ENCODE peak calls at places on chromosomes 2 and 18, in six cellular contexts. O is fibroblast of lung, F is sigmoid colon, I is cardiac fibroblast, C is BJ, Q is fibroblast of mammary gland. T is an unnamed sample.

GRCh38 chr2:219544567-219544966 is 739 bp downstream of the TMEM198 start:
- DNase-seq in O (no peak), F (no peak), I (no peak), C (no peak), Q (no peak), T (no peak)

GRCh38 chr2:26767894-26768487 is 3.9 kb downstream of the SLC35F6 start:
- DNase-seq in O (no peak), F (no peak), I (no peak), C (no peak), Q (no peak), T (no peak)

GRCh38 chr2:228681426-228681825 is 499.9 kb upstream of the SPHKAP start:
- DNase-seq in O (peak), F (no peak), I (peak), C (no peak), Q (peak), T (no peak)

GRCh38 chr2:71559828-71560210 is 106.5 kb downstream of the DYSF start:
- DNase-seq in O (no peak), F (no peak), I (no peak), C (no peak), Q (no peak), T (no peak)

GRCh38 chr2:176157499-176158305 is 595 bp downstream of the HOXD3 start:
- DNase-seq in O (no peak), F (no peak), I (no peak), C (no peak), Q (no peak), T (no peak)

GRCh38 chr2:209687261-209687660 is 84.4 kb upstream of the UNC80 start:
- DNase-seq in O (no peak), F (no peak), I (no peak), C (no peak), Q (peak), T (no peak)

GRCh38 chr2:1972428-1972827 is 228.1 kb upstream of the PXDN start:
- DNase-seq in O (no peak), F (peak), I (peak), C (peak), Q (peak), T (no peak)

GRCh38 chr2:10933700-10934225 is 22.0 kb downstream of the KCNF1 start:
- DNase-seq in O (no peak), F (no peak), I (no peak), C (no peak), Q (peak), T (peak)

GRCh38 chr18:21513741-21514140 is 86.8 kb downstream of the ESCO1 start:
- DNase-seq in O (no peak), F (no peak), I (no peak), C (no peak), Q (no peak), T (no peak)

GRCh38 chr2:110713508-110714362 is 18.6 kb upstream of the ACOXL start:
- DNase-seq in O (no peak), F (no peak), I (no peak), C (no peak), Q (no peak), T (no peak)

GRCh38 chr2:134169788-134170187 is 84.1 kb upstream of the MGAT5 start:
- DNase-seq in O (no peak), F (no peak), I (no peak), C (no peak), Q (no peak), T (no peak)

GRCh38 chr18:6959110-6959509 is 158.5 kb downstream of the LAMA1 start:
- DNase-seq in O (no peak), F (no peak), I (no peak), C (no peak), Q (no peak), T (no peak)

GRCh38 chr2:20178404-20179178 is 46.3 kb downstream of the SDC1 start:
- DNase-seq in O (no peak), F (no peak), I (no peak), C (no peak), Q (no peak), T (peak)

GRCh38 chr2:85161626-85161960 is 28.4 kb downstream of the TCF7L1 start:
- DNase-seq in O (peak), F (no peak), I (no peak), C (no peak), Q (peak), T (no peak)

GRCh38 chr2:149993316-149993715 is 405.7 kb upstream of the MMADHC start:
- DNase-seq in O (no peak), F (no peak), I (no peak), C (no peak), Q (no peak), T (no peak)

GRCh38 chr2:204776781-204777559 is 231.7 kb downstream of the PARD3B start:
- DNase-seq in O (peak), F (no peak), I (peak), C (no peak), Q (peak), T (no peak)

GRCh38 chr2:172556284-172557033 is 569 bp downstream of the PDK1 start:
- DNase-seq in O (peak), F (peak), I (peak), C (no peak), Q (peak), T (no peak)

GRCh38 chr18:57649536-57650495 is 28.2 kb upstream of the NARS1 start:
- DNase-seq in O (peak), F (no peak), I (peak), C (peak), Q (peak), T (no peak)

GRCh38 chr2:73089270-73090030 is 17.9 kb upstream of the SFXN5 start:
- DNase-seq in O (peak), F (no peak), I (peak), C (peak), Q (peak), T (no peak)

GRCh38 chr2:241811209-241811951 is 2.4 kb downstream of the NEU4 start:
- DNase-seq in O (no peak), F (peak), I (no peak), C (no peak), Q (no peak), T (peak)

GRCh38 chr2:173990970-173991819 is 26.0 kb upstream of the SP3 start:
- DNase-seq in O (peak), F (peak), I (peak), C (peak), Q (peak), T (no peak)

GRCh38 chr2:184053326-184053725 is 545.0 kb upstream of the ZNF804A start:
- DNase-seq in O (no peak), F (no peak), I (no peak), C (no peak), Q (no peak), T (no peak)

GRCh38 chr2:121994238-121995206 is 239.1 kb downstream of the TSN start:
- DNase-seq in O (no peak), F (no peak), I (no peak), C (no peak), Q (no peak), T (no peak)

GRCh38 chr2:108403494-108403893 is 25.7 kb downstream of the SULT1C4 start:
- DNase-seq in O (peak), F (no peak), I (peak), C (no peak), Q (peak), T (no peak)

GRCh38 chr18:44759925-44760342 is 79.2 kb downstream of the SETBP1 start:
- DNase-seq in O (no peak), F (no peak), I (no peak), C (no peak), Q (no peak), T (no peak)

GRCh38 chr2:58918138-58918537 is 677.0 kb upstream of the FANCL start:
- DNase-seq in O (peak), F (no peak), I (no peak), C (no peak), Q (peak), T (no peak)

GRCh38 chr2:239780236-239780997 is 244.7 kb downstream of the NDUFA10 start:
- DNase-seq in O (no peak), F (peak), I (no peak), C (no peak), Q (no peak), T (peak)

GRCh38 chr2:142502402-142502801 is 371.6 kb upstream of the LRP1B start:
- DNase-seq in O (no peak), F (no peak), I (no peak), C (no peak), Q (no peak), T (no peak)

GRCh38 chr18:79257480-79257879 is 138.2 kb upstream of the NFATC1 start:
- DNase-seq in O (no peak), F (no peak), I (no peak), C (no peak), Q (no peak), T (no peak)

GRCh38 chr2:144541411-144541810 is 21.5 kb upstream of the ZEB2 start:
- DNase-seq in O (peak), F (no peak), I (no peak), C (no peak), Q (no peak), T (no peak)

DNA sequence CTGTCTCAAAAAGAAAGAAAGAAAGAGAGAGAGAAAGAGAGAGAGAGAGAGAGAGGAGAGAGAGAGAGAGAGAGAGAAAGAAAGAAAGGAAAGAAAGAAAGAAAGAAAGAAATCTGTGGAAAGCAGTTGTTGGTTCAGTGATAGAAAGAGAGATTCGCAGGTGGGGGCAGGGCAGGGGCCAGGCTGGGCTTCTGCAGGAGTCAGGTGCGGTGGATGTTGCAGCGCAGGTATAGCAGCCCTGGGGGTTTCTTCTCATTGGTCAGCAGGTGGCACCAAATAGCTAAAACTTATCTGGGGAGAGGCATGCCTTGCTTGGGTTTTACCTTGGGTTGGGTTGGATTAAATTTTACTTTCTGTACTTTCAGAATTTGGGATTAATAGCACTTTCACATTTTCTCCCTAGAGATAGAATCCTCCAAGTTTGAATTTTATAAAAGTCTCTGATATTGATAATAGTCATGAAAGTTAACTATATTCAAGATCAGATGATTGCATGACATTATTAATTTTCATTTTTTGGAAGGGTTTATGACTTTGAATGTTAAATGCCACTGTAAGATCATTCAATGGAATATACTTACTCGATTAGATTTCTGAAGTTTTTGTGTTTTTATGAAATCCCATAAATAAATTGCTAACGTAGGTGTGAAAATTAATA is 66.6 kb downstream of the SPTBN1 start:
- DNase-seq in O (peak), F (no peak), I (peak), C (no peak), Q (peak), T (no peak)
- TF ChIP-seq CTCF in O (peak), F (peak), I (peak), C (peak), Q (peak), T (peak)

GRCh38 chr18:25351773-25352628 is at the start of gene ZNF521:
- DNase-seq in O (peak), F (peak), I (peak), C (no peak), Q (peak), T (peak)
- TF ChIP-seq CTCF in O (peak), F (no peak), I (peak), C (peak), Q (peak), T (peak)

DNA sequence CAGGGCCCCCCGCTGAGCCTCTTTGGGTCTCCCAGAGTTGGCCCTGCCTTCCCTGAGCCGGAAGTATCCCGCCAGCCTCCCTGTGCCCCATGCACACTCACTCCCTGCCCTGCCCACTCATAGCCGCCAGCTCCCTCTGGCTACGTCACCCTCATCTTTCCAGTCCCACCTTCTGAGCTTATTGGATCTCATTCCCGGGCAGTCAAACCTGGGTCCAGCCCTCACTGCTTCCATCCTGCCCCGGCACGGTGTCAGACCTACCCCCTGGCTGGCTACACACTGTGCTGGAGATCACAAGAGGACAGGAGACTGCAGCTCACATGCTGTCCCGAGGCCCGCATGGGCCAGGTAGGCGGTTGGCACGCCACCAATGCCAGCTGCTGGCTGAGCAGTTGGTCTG is 147.2 kb downstream of the ASB1 start:
- DNase-seq in O (no peak), F (peak), I (no peak), C (no peak), Q (no peak), T (no peak)
- TF ChIP-seq CTCF in O (no peak), F (no peak), I (no peak), C (no peak), Q (no peak), T (no peak)

DNA sequence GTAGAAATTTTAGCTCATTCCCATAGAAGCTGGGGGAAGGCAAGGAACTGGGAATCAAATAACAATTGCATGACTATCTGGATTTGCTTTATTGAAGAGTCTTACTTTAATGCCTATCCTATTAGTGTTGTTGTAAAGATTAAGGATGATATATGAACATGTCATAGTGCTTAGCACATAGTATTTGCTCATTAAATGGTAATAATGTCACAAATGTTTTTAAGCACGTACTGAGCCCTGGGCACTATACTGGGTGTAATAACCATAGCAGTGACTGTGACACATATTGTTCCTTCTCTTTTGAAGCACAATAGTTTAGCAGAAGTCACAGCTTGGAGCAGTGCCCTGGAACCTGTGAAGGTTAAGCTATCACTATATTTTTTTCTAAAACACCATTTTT is 47.2 kb upstream of the DTNB start:
- DNase-seq in O (no peak), F (no peak), I (no peak), C (no peak), Q (no peak), T (no peak)
- TF ChIP-seq CTCF in O (no peak), F (no peak), I (no peak), C (no peak), Q (no peak), T (no peak)

GRCh38 chr18:11066038-11066437 is 83.3 kb downstream of the PIEZO2 start:
- DNase-seq in O (no peak), F (no peak), I (no peak), C (no peak), Q (no peak), T (no peak)

GRCh38 chr18:11070593-11070992 is 78.8 kb downstream of the PIEZO2 start:
- DNase-seq in O (no peak), F (no peak), I (no peak), C (no peak), Q (no peak), T (peak)

GRCh38 chr18:11064106-11064505 is 85.3 kb downstream of the PIEZO2 start:
- DNase-seq in O (peak), F (no peak), I (no peak), C (no peak), Q (no peak), T (no peak)

GRCh38 chr18:11065061-11065460 is 84.3 kb downstream of the PIEZO2 start:
- DNase-seq in O (no peak), F (no peak), I (no peak), C (no peak), Q (no peak), T (no peak)
- TF ChIP-seq CTCF in O (no peak), F (no peak), I (no peak), C (no peak), Q (no peak), T (no peak)

DNA sequence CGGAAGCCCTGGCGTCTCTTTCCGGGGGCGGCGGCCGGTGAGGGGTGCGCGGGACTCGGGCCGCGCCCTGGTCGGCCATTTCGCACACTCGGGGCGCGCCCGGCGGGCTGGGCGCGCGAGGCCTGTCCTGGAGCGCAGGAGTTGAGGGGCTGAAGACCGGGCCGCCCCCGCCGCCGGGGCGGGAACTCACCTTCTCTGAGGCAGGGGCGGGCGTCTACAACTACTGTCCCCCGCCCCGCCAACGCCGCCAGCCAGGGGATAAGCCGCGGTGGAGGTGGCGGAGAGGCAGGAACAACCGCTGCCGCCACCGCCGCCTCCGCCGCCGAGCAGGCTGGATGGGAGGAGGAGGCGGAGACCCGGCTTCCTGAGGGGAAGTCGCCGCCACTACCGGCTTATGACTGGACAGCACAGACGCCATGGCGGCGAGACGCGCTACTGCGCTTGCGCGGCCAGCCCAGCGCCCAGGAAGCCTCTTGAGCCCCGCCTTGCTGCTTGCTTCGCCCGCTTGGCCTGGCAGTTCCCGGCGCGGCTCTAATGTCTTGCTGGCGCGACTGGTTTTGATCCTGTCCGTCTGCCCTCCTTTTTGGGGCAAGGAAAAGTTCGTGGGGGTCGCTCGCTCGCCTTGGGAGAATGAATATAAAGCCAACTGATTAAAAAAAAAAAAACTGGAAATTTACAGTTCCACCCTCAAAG is at the start of gene KRCC1:
- DNase-seq in O (peak), F (peak), I (peak), C (peak), Q (peak), T (peak)
- TF ChIP-seq CTCF in O (no peak), F (no peak), I (no peak), C (no peak), Q (no peak), T (no peak)

GRCh38 chr18:28359177-28359576 is 182.2 kb upstream of the CDH2 start:
- DNase-seq in O (no peak), F (no peak), I (no peak), C (no peak), Q (no peak), T (no peak)

DNA sequence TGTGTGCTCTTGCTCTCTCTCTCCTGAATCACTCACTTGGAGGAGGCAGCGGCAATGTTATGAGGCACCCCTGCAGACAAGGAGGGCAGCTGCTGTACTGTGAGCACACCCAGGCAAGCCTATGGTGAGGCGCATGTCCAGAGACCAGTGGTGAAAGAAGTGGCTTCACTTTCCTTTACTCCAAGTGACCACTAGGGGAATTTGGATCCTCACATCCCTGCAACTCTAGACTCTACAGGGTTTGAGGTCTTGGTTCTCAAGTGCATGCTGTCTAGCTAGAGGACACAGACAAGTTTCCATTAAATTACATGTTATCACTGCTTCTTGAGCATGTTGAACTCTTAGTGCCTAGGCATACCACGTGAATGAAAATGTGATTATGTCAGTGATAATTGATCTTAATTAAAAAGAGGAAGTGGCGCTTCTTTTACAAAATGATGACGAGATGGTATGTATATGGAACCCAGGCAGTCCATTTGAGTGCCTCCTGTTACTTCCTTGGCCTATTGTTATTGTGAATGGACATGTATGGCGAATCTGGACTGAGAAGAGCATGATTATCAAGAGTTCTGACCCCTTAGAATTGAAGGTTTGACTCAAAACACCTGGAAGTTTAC is 181.0 kb upstream of the CDH2 start:
- DNase-seq in O (no peak), F (no peak), I (no peak), C (no peak), Q (no peak), T (no peak)
- TF ChIP-seq CTCF in O (no peak), F (no peak), I (peak), C (peak), Q (peak), T (peak)

GRCh38 chr2:223197046-223197445 is 145.1 kb downstream of the KCNE4 start:
- DNase-seq in O (no peak), F (no peak), I (peak), C (no peak), Q (no peak), T (no peak)
- TF ChIP-seq CTCF in O (no peak), F (no peak), I (no peak), C (no peak), Q (no peak), T (no peak)

T was measured in chondrocyte.